ENCODE peak calls at places on chromosome 12, in seven cellular contexts. D is A549, A is NB4, N is AG04450, C is type B pancreatic cell, V is Calu3, L is left ventricle myocardium inferior. K is an unnamed sample.
A peak's percentile ranks its signal among the peaks of the same experiment; 100 is the strongest.

GRCh38 chr12:24948452-24948815 is 467 bp downstream of the BCAT1 start:
- DNase-seq in V (no peak), C (no peak), N (no peak), A (peak; percentile 76), D (peak; percentile 22), L (no peak), K (no peak)

GRCh38 chr12:132375747-132376463 is 46.5 kb upstream of the GALNT9 start:
- DNase-seq in D (no peak), V (no peak), A (peak; percentile 68), C (no peak), N (no peak), L (peak; percentile 6), K (peak; percentile 35)

GRCh38 chr12:131057722-131058515 is 104.2 kb downstream of the ADGRD1 start:
- DNase-seq in L (no peak), A (no peak), N (no peak), V (no peak), C (no peak), D (no peak), K (no peak)

GRCh38 chr12:3107071-3107583 is 29.9 kb downstream of the TSPAN9 start:
- DNase-seq in C (no peak), D (no peak), A (no peak), N (no peak), V (no peak), L (no peak), K (no peak)

GRCh38 chr12:93502802-93503623 is 35.7 kb downstream of the MRPL42 start:
- DNase-seq in N (no peak), A (peak; percentile 67), L (no peak), D (peak; percentile 52), V (peak; percentile 61), C (no peak), K (no peak)

GRCh38 chr12:87756721-87757120 is 272.5 kb downstream of the C12orf50 start:
- DNase-seq in V (no peak), L (no peak), D (peak; percentile 15), A (peak; percentile 36), C (no peak), N (no peak), K (no peak)

GRCh38 chr12:112005419-112006395 is 7.3 kb downstream of the TMEM116 start:
- DNase-seq in C (no peak), V (peak; percentile 39), N (no peak), A (peak; percentile 46), L (no peak), D (peak; percentile 57), K (no peak)

GRCh38 chr12:87140257-87140656 is 884.1 kb upstream of the MGAT4C start:
- DNase-seq in N (no peak), A (no peak), C (no peak), L (no peak), D (peak; percentile 48), V (no peak), K (no peak)

GRCh38 chr12:19965196-19966038 is 402.9 kb upstream of the PDE3A start:
- DNase-seq in N (no peak), A (no peak), D (no peak), L (no peak), V (no peak), C (no peak), K (no peak)

GRCh38 chr12:93602897-93603668 is 30.6 kb downstream of the SOCS2 start:
- DNase-seq in L (no peak), N (no peak), V (no peak), C (no peak), A (no peak), D (no peak), K (no peak)

GRCh38 chr12:26493656-26494055 is 298.3 kb downstream of the SSPN start:
- DNase-seq in D (no peak), N (no peak), L (no peak), A (no peak), C (no peak), V (no peak), K (no peak)

GRCh38 chr12:2691001-2691339 is 103.8 kb upstream of the FKBP4 start:
- DNase-seq in L (no peak), N (no peak), A (no peak), C (peak; percentile 71), D (peak; percentile 14), V (no peak), K (no peak)

GRCh38 chr12:17591113-17591512 is 498.9 kb downstream of the RERGL start:
- DNase-seq in N (no peak), V (no peak), L (no peak), C (no peak), A (no peak), D (no peak), K (no peak)

GRCh38 chr12:49796155-49796554 is 32.1 kb downstream of the NCKAP5L start:
- DNase-seq in D (no peak), V (no peak), A (no peak), N (no peak), L (no peak), C (no peak), K (no peak)

GRCh38 chr12:112233242-112233641 is 107.9 kb downstream of the TRAFD1 start:
- DNase-seq in C (no peak), A (no peak), L (no peak), D (no peak), V (no peak), N (no peak), K (no peak)

GRCh38 chr12:76636141-76636692 is 76.6 kb upstream of the OSBPL8 start:
- DNase-seq in V (peak; percentile 15), A (no peak), D (no peak), N (no peak), C (no peak), L (no peak), K (no peak)

GRCh38 chr12:131260970-131261369 is 307.3 kb downstream of the ADGRD1 start:
- DNase-seq in L (no peak), N (no peak), C (no peak), D (no peak), A (no peak), V (no peak), K (no peak)

GRCh38 chr12:10363665-10363921 is 26.2 kb downstream of the KLRK1 start:
- DNase-seq in C (no peak), L (no peak), V (no peak), N (no peak), D (no peak), A (no peak), K (no peak)

GRCh38 chr12:126747530-126748149 is 1519.3 kb upstream of the TMEM132C start:
- DNase-seq in A (peak; percentile 63), N (no peak), C (no peak), D (peak; percentile 40), L (peak; percentile 42), V (peak; percentile 78), K (no peak)

GRCh38 chr12:17214910-17215309 is 608.9 kb upstream of the LMO3 start:
- DNase-seq in V (no peak), D (no peak), L (no peak), N (no peak), A (no peak), C (no peak), K (no peak)

DNA sequence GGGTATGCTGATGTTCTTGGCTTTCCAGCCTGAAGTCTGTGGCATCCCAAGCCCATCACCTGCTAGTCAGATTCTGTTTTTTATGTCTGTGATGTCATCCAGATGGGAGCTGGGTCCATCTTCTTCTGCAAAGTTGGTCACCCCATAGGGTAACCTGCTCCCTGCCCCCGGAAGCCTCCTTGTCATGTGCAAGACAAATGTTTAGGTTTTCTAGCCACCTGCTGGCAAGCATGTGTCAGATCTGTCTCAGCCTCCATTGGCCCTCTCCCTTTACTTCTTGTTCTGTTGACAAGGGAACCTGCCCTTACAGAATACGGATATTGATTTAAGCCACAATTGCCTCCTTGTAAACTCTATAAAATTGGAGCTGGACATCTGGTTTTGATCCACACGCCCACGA is 7.4 kb downstream of the NTF3 start:
- DNase-seq in D (no peak), A (no peak), V (no peak), C (no peak), N (no peak), L (no peak), K (no peak)
- TF ChIP-seq CTCF in D (no peak), A (no peak), V (no peak), C (no peak), N (no peak), L (no peak), K (no peak)

DNA sequence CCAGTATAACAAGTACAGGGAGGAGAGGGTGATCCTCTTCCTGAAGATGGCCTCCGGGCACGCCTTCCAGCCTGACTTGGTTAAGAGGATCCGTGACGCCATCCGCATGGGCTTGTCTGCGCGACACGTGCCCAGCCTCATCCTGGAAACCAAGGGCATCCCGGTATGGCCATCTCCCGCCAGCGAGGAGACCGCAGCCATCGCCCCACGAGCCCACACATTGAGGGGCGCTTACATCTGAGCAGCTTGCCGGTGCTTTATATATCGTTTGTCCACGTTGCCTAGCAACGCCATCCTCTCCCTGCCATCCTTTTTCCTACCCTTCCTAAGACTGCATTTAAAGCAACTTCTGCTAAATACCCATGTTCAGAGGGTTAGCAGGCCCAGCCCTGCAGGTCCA is 71.5 kb downstream of the AACS start:
- DNase-seq in A (no peak), V (no peak), L (no peak), C (no peak), N (no peak), D (no peak), K (no peak)
- TF ChIP-seq CTCF in A (no peak), V (no peak), L (no peak), C (no peak), N (no peak), D (no peak), K (no peak)

GRCh38 chr12:123269980-123270379 is 1.7 kb downstream of the CDK2AP1 start:
- DNase-seq in C (no peak), A (no peak), D (no peak), V (peak; percentile 30), L (no peak), N (no peak), K (peak; percentile 47)

GRCh38 chr12:123273166-123273565 is 1.5 kb upstream of the CDK2AP1 start:
- DNase-seq in L (no peak), D (no peak), N (no peak), C (no peak), A (no peak), V (no peak), K (no peak)

GRCh38 chr12:123270380-123271181 is 1.1 kb downstream of the CDK2AP1 start:
- DNase-seq in D (no peak), A (peak; percentile 62), V (peak; percentile 28), N (no peak), L (peak; percentile 43), C (no peak), K (peak; percentile 46)

GRCh38 chr12:123269395-123269892 is 2.2 kb downstream of the CDK2AP1 start:
- DNase-seq in A (no peak), V (no peak), N (no peak), C (peak; percentile 87), L (peak; percentile 73), D (no peak), K (peak; percentile 54)

GRCh38 chr12:123271182-123271491 is 519 bp downstream of the CDK2AP1 start:
- DNase-seq in C (peak; percentile 80), D (peak; percentile 57), A (peak; percentile 85), N (no peak), L (peak; percentile 81), V (peak; percentile 88), K (peak; percentile 58)
- TF ChIP-seq CTCF in C (peak; percentile 70), D (peak; percentile 71), A (peak; percentile 42), N (peak; percentile 42), L (peak; percentile 68), V (peak; percentile 49), K (peak; percentile 43)

DNA sequence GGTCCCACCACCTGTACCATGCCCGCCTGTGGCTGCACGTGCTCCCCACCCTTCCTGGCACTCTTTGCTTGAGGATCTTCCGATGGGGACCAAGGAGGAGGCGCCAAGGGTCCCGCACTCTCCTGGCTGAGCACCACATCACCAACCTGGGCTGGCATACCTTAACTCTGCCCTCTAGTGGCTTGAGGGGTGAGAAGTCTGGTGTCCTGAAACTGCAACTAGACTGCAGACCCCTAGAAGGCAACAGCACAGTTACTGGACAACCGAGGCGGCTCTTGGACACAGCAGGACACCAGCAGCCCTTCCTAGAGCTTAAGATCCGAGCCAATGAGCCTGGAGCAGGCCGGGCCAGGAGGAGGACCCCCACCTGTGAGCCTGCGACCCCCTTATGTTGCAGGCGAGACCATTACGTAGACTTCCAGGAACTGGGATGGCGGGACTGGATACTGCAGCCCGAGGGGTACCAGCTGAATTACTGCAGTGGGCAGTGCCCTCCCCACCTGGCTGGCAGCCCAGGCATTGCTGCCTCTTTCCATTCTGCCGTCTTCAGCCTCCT is 1.1 kb downstream of the INHBE start:
- DNase-seq in C (no peak), L (no peak), V (peak; percentile 68), N (no peak), D (peak; percentile 81), A (peak; percentile 72), K (no peak)
- TF ChIP-seq CTCF in C (peak; percentile 73), L (peak; percentile 61), V (peak; percentile 83), N (peak; percentile 61), D (peak; percentile 77), A (peak; percentile 82), K (peak; percentile 67)

K was measured in CD14-positive monocyte.